ENCODE peak calls at places on chromosomes 6 and 20, in eight cellular contexts. One of them, this sample, is unnamed.

GRCh38 chr20:32271620-32272019 is 5.8 kb upstream of the KIF3B start:
- DNase-seq in stimulated activated CD8-positive, alpha-beta memory T cell treated with anti-CD3 and anti-CD28 coated beads, Interleukin-15, amount 100 ng/mL, for 4 hours: no peak
- DNase-seq in MG63: no peak
- DNase-seq in GM10248: no peak
- DNase-seq in NCI-H1105: no peak
- DNase-seq in HL-60: no peak
- DNase-seq in aorta: no peak
- DNase-seq in head of caudate nucleus: no peak
- DNase-seq in this sample: no peak

GRCh38 chr6:55578537-55579363 is at the start of gene HMGCLL1:
- DNase-seq in stimulated activated CD8-positive, alpha-beta memory T cell treated with anti-CD3 and anti-CD28 coated beads, Interleukin-15, amount 100 ng/mL, for 4 hours: no peak
- DNase-seq in MG63: no peak
- DNase-seq in GM10248: no peak
- DNase-seq in NCI-H1105: peak
- DNase-seq in HL-60: no peak
- DNase-seq in aorta: peak
- DNase-seq in head of caudate nucleus: peak
- DNase-seq in this sample: no peak

GRCh38 chr20:47466704-47467459 is 34.8 kb upstream of the NCOA3 start:
- DNase-seq in stimulated activated CD8-positive, alpha-beta memory T cell treated with anti-CD3 and anti-CD28 coated beads, Interleukin-15, amount 100 ng/mL, for 4 hours: no peak
- DNase-seq in MG63: no peak
- DNase-seq in GM10248: no peak
- DNase-seq in NCI-H1105: no peak
- DNase-seq in HL-60: no peak
- DNase-seq in aorta: no peak
- DNase-seq in head of caudate nucleus: no peak
- DNase-seq in this sample: no peak

GRCh38 chr20:47330933-47331708 is 25.4 kb downstream of the ZMYND8 start:
- DNase-seq in stimulated activated CD8-positive, alpha-beta memory T cell treated with anti-CD3 and anti-CD28 coated beads, Interleukin-15, amount 100 ng/mL, for 4 hours: no peak
- DNase-seq in MG63: peak
- DNase-seq in GM10248: no peak
- DNase-seq in NCI-H1105: no peak
- DNase-seq in HL-60: no peak
- DNase-seq in aorta: peak
- DNase-seq in head of caudate nucleus: no peak
- DNase-seq in this sample: no peak

GRCh38 chr6:11538799-11539468 is 1.4 kb downstream of the TMEM170B start:
- DNase-seq in stimulated activated CD8-positive, alpha-beta memory T cell treated with anti-CD3 and anti-CD28 coated beads, Interleukin-15, amount 100 ng/mL, for 4 hours: no peak
- DNase-seq in MG63: no peak
- DNase-seq in GM10248: no peak
- DNase-seq in NCI-H1105: no peak
- DNase-seq in HL-60: no peak
- DNase-seq in aorta: no peak
- DNase-seq in head of caudate nucleus: no peak
- DNase-seq in this sample: peak

GRCh38 chr20:62963614-62964397 is 11.3 kb downstream of the SLC17A9 start:
- DNase-seq in stimulated activated CD8-positive, alpha-beta memory T cell treated with anti-CD3 and anti-CD28 coated beads, Interleukin-15, amount 100 ng/mL, for 4 hours: no peak
- DNase-seq in MG63: no peak
- DNase-seq in GM10248: no peak
- DNase-seq in NCI-H1105: no peak
- DNase-seq in HL-60: no peak
- DNase-seq in aorta: no peak
- DNase-seq in head of caudate nucleus: no peak
- DNase-seq in this sample: no peak

GRCh38 chr6:149190228-149190831 is 127.2 kb upstream of the TAB2 start:
- DNase-seq in stimulated activated CD8-positive, alpha-beta memory T cell treated with anti-CD3 and anti-CD28 coated beads, Interleukin-15, amount 100 ng/mL, for 4 hours: no peak
- DNase-seq in MG63: no peak
- DNase-seq in GM10248: no peak
- DNase-seq in NCI-H1105: no peak
- DNase-seq in HL-60: no peak
- DNase-seq in aorta: peak
- DNase-seq in head of caudate nucleus: no peak
- DNase-seq in this sample: no peak

GRCh38 chr6:34536251-34536958 is 19.7 kb downstream of the SPDEF start:
- DNase-seq in stimulated activated CD8-positive, alpha-beta memory T cell treated with anti-CD3 and anti-CD28 coated beads, Interleukin-15, amount 100 ng/mL, for 4 hours: no peak
- DNase-seq in MG63: peak
- DNase-seq in GM10248: no peak
- DNase-seq in NCI-H1105: no peak
- DNase-seq in HL-60: no peak
- DNase-seq in aorta: no peak
- DNase-seq in head of caudate nucleus: peak
- DNase-seq in this sample: no peak

GRCh38 chr20:34066476-34067090 is 45.5 kb downstream of the EIF2S2 start:
- DNase-seq in stimulated activated CD8-positive, alpha-beta memory T cell treated with anti-CD3 and anti-CD28 coated beads, Interleukin-15, amount 100 ng/mL, for 4 hours: no peak
- DNase-seq in MG63: peak
- DNase-seq in GM10248: no peak
- DNase-seq in NCI-H1105: no peak
- DNase-seq in HL-60: no peak
- DNase-seq in aorta: no peak
- DNase-seq in head of caudate nucleus: no peak
- DNase-seq in this sample: no peak

GRCh38 chr6:31174378-31174777 is 3.9 kb upstream of the POU5F1 start:
- DNase-seq in stimulated activated CD8-positive, alpha-beta memory T cell treated with anti-CD3 and anti-CD28 coated beads, Interleukin-15, amount 100 ng/mL, for 4 hours: no peak
- DNase-seq in MG63: no peak
- DNase-seq in GM10248: no peak
- DNase-seq in NCI-H1105: no peak
- DNase-seq in HL-60: no peak
- DNase-seq in aorta: no peak
- DNase-seq in head of caudate nucleus: no peak
- DNase-seq in this sample: no peak

This sample was measured in GF-D8.